ENCODE peak calls at places on chromosomes 5 and 9, in eight cellular contexts. One of them, this sample, is unnamed.

GRCh38 chr9:136342191-136343120 is 15.1 kb downstream of the GPSM1 start:
- DNase-seq in OCI-LY7: peak; percentile 82
- DNase-seq in AG09309: no peak
- DNase-seq in endothelial cell: peak; percentile 87
- DNase-seq in Calu3: peak; percentile 51
- DNase-seq in HCT116: no peak
- DNase-seq in glutamatergic neuron: peak; percentile 87
- DNase-seq in nephron progenitor cell: peak; percentile 96
- DNase-seq in this sample: peak; percentile 48

GRCh38 chr5:157983906-157984551 is 125.1 kb upstream of the CLINT1 start:
- DNase-seq in OCI-LY7: no peak
- DNase-seq in AG09309: no peak
- DNase-seq in endothelial cell: no peak
- DNase-seq in Calu3: no peak
- DNase-seq in HCT116: no peak
- DNase-seq in glutamatergic neuron: no peak
- DNase-seq in nephron progenitor cell: no peak
- DNase-seq in this sample: no peak

GRCh38 chr5:101517795-101518194 is 614.7 kb upstream of the ST8SIA4 start:
- DNase-seq in OCI-LY7: no peak
- DNase-seq in AG09309: no peak
- DNase-seq in endothelial cell: no peak
- DNase-seq in Calu3: no peak
- DNase-seq in HCT116: no peak
- DNase-seq in glutamatergic neuron: no peak
- DNase-seq in nephron progenitor cell: no peak
- DNase-seq in this sample: no peak

GRCh38 chr5:14440598-14441401 is 140.8 kb upstream of the OTULINL start:
- DNase-seq in OCI-LY7: no peak
- DNase-seq in AG09309: peak; percentile 85
- DNase-seq in endothelial cell: no peak
- DNase-seq in Calu3: no peak
- DNase-seq in HCT116: no peak
- DNase-seq in glutamatergic neuron: no peak
- DNase-seq in nephron progenitor cell: peak; percentile 47
- DNase-seq in this sample: peak; percentile 95

GRCh38 chr9:98873535-98874432 is 66.3 kb downstream of the GALNT12 start:
- DNase-seq in OCI-LY7: no peak
- DNase-seq in AG09309: no peak
- DNase-seq in endothelial cell: no peak
- DNase-seq in Calu3: no peak
- DNase-seq in HCT116: no peak
- DNase-seq in glutamatergic neuron: no peak
- DNase-seq in nephron progenitor cell: no peak
- DNase-seq in this sample: peak; percentile 20

GRCh38 chr5:105849701-105850100 is 1821.0 kb downstream of the EFNA5 start:
- DNase-seq in OCI-LY7: no peak
- DNase-seq in AG09309: no peak
- DNase-seq in endothelial cell: no peak
- DNase-seq in Calu3: no peak
- DNase-seq in HCT116: no peak
- DNase-seq in glutamatergic neuron: no peak
- DNase-seq in nephron progenitor cell: no peak
- DNase-seq in this sample: peak; percentile 8

GRCh38 chr9:95876595-95876994 is 1.1 kb downstream of the ERCC6L2 start:
- DNase-seq in OCI-LY7: peak; percentile 36
- DNase-seq in AG09309: no peak
- DNase-seq in endothelial cell: no peak
- DNase-seq in Calu3: no peak
- DNase-seq in HCT116: no peak
- DNase-seq in glutamatergic neuron: no peak
- DNase-seq in nephron progenitor cell: no peak
- DNase-seq in this sample: no peak

GRCh38 chr9:137255448-137256114 is 454 bp downstream of the NELFB start:
- DNase-seq in OCI-LY7: peak; percentile 42
- DNase-seq in AG09309: no peak
- DNase-seq in endothelial cell: no peak
- DNase-seq in Calu3: peak; percentile 49
- DNase-seq in HCT116: no peak
- DNase-seq in glutamatergic neuron: no peak
- DNase-seq in nephron progenitor cell: no peak
- DNase-seq in this sample: no peak

GRCh38 chr9:110440161-110440560 is 102.5 kb upstream of the TXNDC8 start:
- DNase-seq in OCI-LY7: no peak
- DNase-seq in AG09309: peak; percentile 85
- DNase-seq in endothelial cell: no peak
- DNase-seq in Calu3: no peak
- DNase-seq in HCT116: no peak
- DNase-seq in glutamatergic neuron: no peak
- DNase-seq in nephron progenitor cell: no peak
- DNase-seq in this sample: peak; percentile 93

GRCh38 chr5:177609076-177610059 is 9.4 kb downstream of the B4GALT7 start:
- DNase-seq in OCI-LY7: no peak
- DNase-seq in AG09309: no peak
- DNase-seq in endothelial cell: no peak
- DNase-seq in Calu3: no peak
- DNase-seq in HCT116: no peak
- DNase-seq in glutamatergic neuron: no peak
- DNase-seq in nephron progenitor cell: no peak
- DNase-seq in this sample: no peak

GRCh38 chr9:98323051-98323830 is 67.8 kb upstream of the TBC1D2 start:
- DNase-seq in OCI-LY7: no peak
- DNase-seq in AG09309: no peak
- DNase-seq in endothelial cell: no peak
- DNase-seq in Calu3: no peak
- DNase-seq in HCT116: no peak
- DNase-seq in glutamatergic neuron: no peak
- DNase-seq in nephron progenitor cell: no peak
- DNase-seq in this sample: no peak

DNA sequence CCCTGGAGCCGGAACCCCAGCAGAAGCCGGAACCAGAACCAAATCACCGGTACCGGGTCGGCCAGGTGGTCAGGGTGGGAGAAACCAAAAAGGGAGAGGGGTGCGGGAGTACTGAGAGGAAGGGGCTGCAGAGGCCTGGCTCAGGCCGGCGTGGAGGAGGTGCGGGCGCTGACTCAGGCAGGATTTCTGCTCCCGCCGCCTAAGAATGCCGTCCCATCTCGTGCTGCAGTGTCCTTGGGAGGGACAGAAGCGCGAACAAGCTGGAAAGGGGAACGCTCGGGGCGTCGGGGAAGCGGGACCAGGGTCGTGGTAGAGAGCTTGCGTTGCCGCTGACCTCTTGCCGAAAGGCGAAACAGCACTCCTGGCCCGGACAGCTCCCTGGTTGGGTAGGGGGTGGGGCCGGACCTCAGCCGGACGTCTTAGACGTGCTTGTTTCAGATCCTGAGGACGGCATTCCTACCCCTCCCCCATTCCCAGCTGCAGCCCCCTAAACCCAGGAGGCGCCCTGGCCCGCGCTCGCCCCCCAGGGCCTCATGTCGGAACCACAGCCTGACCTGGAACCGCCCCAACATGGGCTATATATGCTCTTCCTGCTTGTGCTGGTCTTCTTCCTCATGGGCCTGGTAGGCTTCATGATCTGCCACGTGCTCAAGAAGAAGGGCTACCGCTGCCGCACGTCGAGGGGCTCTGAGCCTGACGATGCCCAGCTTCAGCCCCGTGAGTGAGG is 1.1 kb downstream of the RELL2 start:
- DNase-seq in OCI-LY7: peak; percentile 88
- DNase-seq in AG09309: no peak
- DNase-seq in endothelial cell: peak; percentile 84
- DNase-seq in Calu3: peak; percentile 66
- DNase-seq in HCT116: no peak
- DNase-seq in glutamatergic neuron: peak; percentile 69
- DNase-seq in nephron progenitor cell: peak; percentile 84
- DNase-seq in this sample: peak; percentile 12
- TF ChIP-seq CTCF in OCI-LY7: peak; percentile 77
- TF ChIP-seq CTCF in AG09309: peak; percentile 41
- TF ChIP-seq CTCF in endothelial cell: peak; percentile 49
- TF ChIP-seq CTCF in Calu3: peak; percentile 24
- TF ChIP-seq CTCF in HCT116: peak; percentile 43
- TF ChIP-seq CTCF in glutamatergic neuron: peak; percentile 58
- TF ChIP-seq CTCF in nephron progenitor cell: peak; percentile 43
- TF ChIP-seq CTCF in this sample: no peak

DNA sequence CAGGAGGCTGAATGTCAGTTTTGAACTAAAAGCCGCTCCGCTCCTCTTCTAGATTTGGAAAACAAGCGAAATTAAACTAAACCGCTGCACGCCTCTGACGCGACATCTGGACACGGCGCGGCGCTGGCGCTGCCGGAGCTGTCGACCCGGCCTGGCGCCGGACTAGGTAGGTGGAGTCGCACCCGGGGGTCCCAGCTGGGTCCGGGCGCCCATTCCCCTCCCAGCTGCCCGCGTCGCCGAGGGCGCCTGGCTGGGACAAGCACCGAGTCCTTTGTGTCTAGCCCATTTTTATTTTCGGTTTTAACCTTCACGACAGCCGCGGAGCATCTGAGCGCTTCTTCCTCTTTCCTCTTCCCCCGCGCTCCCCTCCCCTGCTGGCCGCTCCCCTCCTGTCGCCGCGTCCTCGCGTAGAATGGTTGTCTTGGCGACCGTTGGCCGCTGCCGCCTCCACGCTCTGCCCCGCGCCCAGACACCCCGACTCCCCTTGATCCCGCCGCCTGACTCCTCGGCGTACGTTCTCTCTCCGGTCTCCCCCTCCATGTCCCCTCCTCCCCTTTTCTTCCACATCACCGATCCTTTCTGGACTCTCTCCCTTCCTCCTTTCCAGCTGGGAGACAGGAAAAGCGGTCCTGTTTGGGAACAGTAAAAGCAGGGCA is 533 bp downstream of the CDKN2B-AS1 start:
- DNase-seq in OCI-LY7: peak; percentile 93
- DNase-seq in AG09309: no peak
- DNase-seq in endothelial cell: peak; percentile 64
- DNase-seq in Calu3: peak; percentile 72
- DNase-seq in HCT116: peak; percentile 56
- DNase-seq in glutamatergic neuron: peak; percentile 68
- DNase-seq in nephron progenitor cell: peak; percentile 70
- DNase-seq in this sample: peak; percentile 63
- TF ChIP-seq CTCF in OCI-LY7: no peak
- TF ChIP-seq CTCF in AG09309: peak; percentile 5
- TF ChIP-seq CTCF in endothelial cell: no peak
- TF ChIP-seq CTCF in Calu3: no peak
- TF ChIP-seq CTCF in HCT116: no peak
- TF ChIP-seq CTCF in glutamatergic neuron: no peak
- TF ChIP-seq CTCF in nephron progenitor cell: no peak
- TF ChIP-seq CTCF in this sample: no peak

DNA sequence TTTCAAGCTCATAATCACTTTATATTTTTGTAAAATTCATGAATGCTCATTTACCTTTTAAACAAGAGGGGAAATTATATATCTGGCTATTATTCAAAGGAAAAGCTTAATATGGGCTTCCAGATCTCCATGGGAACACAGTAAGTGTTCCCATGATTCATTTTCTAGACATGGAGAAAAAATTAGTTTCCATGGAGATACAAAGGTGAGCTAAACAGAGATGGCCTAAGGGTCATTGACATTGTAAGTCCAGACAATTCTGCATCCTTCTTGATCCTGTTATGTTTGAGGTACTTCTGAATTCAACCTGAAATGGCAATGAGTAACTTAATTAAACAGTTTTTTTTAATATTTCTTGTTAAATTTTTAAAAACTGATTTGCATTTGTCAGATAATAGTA is 341.4 kb upstream of the PRR16 start:
- DNase-seq in OCI-LY7: no peak
- DNase-seq in AG09309: no peak
- DNase-seq in endothelial cell: no peak
- DNase-seq in Calu3: no peak
- DNase-seq in HCT116: no peak
- DNase-seq in glutamatergic neuron: no peak
- DNase-seq in nephron progenitor cell: no peak
- DNase-seq in this sample: no peak
- TF ChIP-seq CTCF in OCI-LY7: no peak
- TF ChIP-seq CTCF in AG09309: no peak
- TF ChIP-seq CTCF in endothelial cell: no peak
- TF ChIP-seq CTCF in Calu3: no peak
- TF ChIP-seq CTCF in HCT116: no peak
- TF ChIP-seq CTCF in glutamatergic neuron: no peak
- TF ChIP-seq CTCF in nephron progenitor cell: no peak
- TF ChIP-seq CTCF in this sample: no peak

GRCh38 chr5:61767231-61768080 is 435.4 kb downstream of the ZSWIM6 start:
- DNase-seq in OCI-LY7: no peak
- DNase-seq in AG09309: no peak
- DNase-seq in endothelial cell: no peak
- DNase-seq in Calu3: no peak
- DNase-seq in HCT116: no peak
- DNase-seq in glutamatergic neuron: no peak
- DNase-seq in nephron progenitor cell: no peak
- DNase-seq in this sample: no peak

GRCh38 chr5:61771062-61771461 is 439.0 kb downstream of the ZSWIM6 start:
- DNase-seq in OCI-LY7: no peak
- DNase-seq in AG09309: no peak
- DNase-seq in endothelial cell: no peak
- DNase-seq in Calu3: no peak
- DNase-seq in HCT116: no peak
- DNase-seq in glutamatergic neuron: no peak
- DNase-seq in nephron progenitor cell: no peak
- DNase-seq in this sample: no peak

GRCh38 chr5:61766141-61766540 is 434.1 kb downstream of the ZSWIM6 start:
- DNase-seq in OCI-LY7: no peak
- DNase-seq in AG09309: no peak
- DNase-seq in endothelial cell: no peak
- DNase-seq in Calu3: no peak
- DNase-seq in HCT116: no peak
- DNase-seq in glutamatergic neuron: no peak
- DNase-seq in nephron progenitor cell: no peak
- DNase-seq in this sample: no peak

GRCh38 chr5:61765471-61765870 is 433.4 kb downstream of the ZSWIM6 start:
- DNase-seq in OCI-LY7: no peak
- DNase-seq in AG09309: no peak
- DNase-seq in endothelial cell: no peak
- DNase-seq in Calu3: no peak
- DNase-seq in HCT116: no peak
- DNase-seq in glutamatergic neuron: no peak
- DNase-seq in nephron progenitor cell: no peak
- DNase-seq in this sample: no peak

GRCh38 chr5:61768692-61769281 is 436.7 kb downstream of the ZSWIM6 start:
- DNase-seq in OCI-LY7: peak; percentile 54
- DNase-seq in AG09309: no peak
- DNase-seq in endothelial cell: peak; percentile 53
- DNase-seq in Calu3: peak; percentile 71
- DNase-seq in HCT116: peak; percentile 63
- DNase-seq in glutamatergic neuron: no peak
- DNase-seq in nephron progenitor cell: peak; percentile 20
- DNase-seq in this sample: no peak
- TF ChIP-seq CTCF in OCI-LY7: peak; percentile 83
- TF ChIP-seq CTCF in AG09309: peak; percentile 61
- TF ChIP-seq CTCF in endothelial cell: peak; percentile 66
- TF ChIP-seq CTCF in Calu3: peak; percentile 95
- TF ChIP-seq CTCF in HCT116: peak; percentile 100
- TF ChIP-seq CTCF in glutamatergic neuron: peak; percentile 47
- TF ChIP-seq CTCF in nephron progenitor cell: peak; percentile 52
- TF ChIP-seq CTCF in this sample: peak; percentile 60